ENCODE peak calls at places on chromosomes 13 and 19, in seven cellular contexts. One of them, this sample, is unnamed. For H3K4me1, the result is how much of the 10 kb centered on the place peaks cover.

GRCh38 chr19:13796301-13797057 is 1.2 kb downstream of the ZSWIM4 start:
- DNase-seq in tibial nerve: peak
- DNase-seq in PC-9: peak
- DNase-seq in heart left ventricle: peak
- DNase-seq in naive thymus-derived CD4-positive, alpha-beta T cell: no peak
- DNase-seq in breast epithelium: peak
- DNase-seq in CD8-positive, alpha-beta memory T cell: no peak
- DNase-seq in this sample: peak

GRCh38 chr19:17001603-17002183 is 24.9 kb downstream of the CPAMD8 start:
- DNase-seq in tibial nerve: no peak
- DNase-seq in PC-9: no peak
- DNase-seq in heart left ventricle: no peak
- DNase-seq in naive thymus-derived CD4-positive, alpha-beta T cell: peak
- DNase-seq in breast epithelium: no peak
- DNase-seq in CD8-positive, alpha-beta memory T cell: peak
- DNase-seq in this sample: no peak

GRCh38 chr13:44815507-44816074 is 173.7 kb downstream of the NUFIP1 start:
- DNase-seq in tibial nerve: peak
- DNase-seq in PC-9: peak
- DNase-seq in heart left ventricle: no peak
- DNase-seq in naive thymus-derived CD4-positive, alpha-beta T cell: no peak
- DNase-seq in breast epithelium: no peak
- DNase-seq in CD8-positive, alpha-beta memory T cell: no peak
- DNase-seq in this sample: peak

GRCh38 chr13:45040626-45041025 is 51.3 kb downstream of the GPALPP1 start:
- DNase-seq in tibial nerve: no peak
- DNase-seq in PC-9: no peak
- DNase-seq in heart left ventricle: no peak
- DNase-seq in naive thymus-derived CD4-positive, alpha-beta T cell: no peak
- DNase-seq in breast epithelium: no peak
- DNase-seq in CD8-positive, alpha-beta memory T cell: no peak
- DNase-seq in this sample: peak

GRCh38 chr13:105519766-105520165 is 1015.7 kb downstream of the EFNB2 start:
- DNase-seq in tibial nerve: no peak
- DNase-seq in PC-9: no peak
- DNase-seq in heart left ventricle: no peak
- DNase-seq in naive thymus-derived CD4-positive, alpha-beta T cell: no peak
- DNase-seq in breast epithelium: no peak
- DNase-seq in CD8-positive, alpha-beta memory T cell: no peak
- DNase-seq in this sample: no peak

GRCh38 chr13:51772105-51772455 is 31.9 kb downstream of the DHRS12 start:
- DNase-seq in tibial nerve: no peak
- DNase-seq in PC-9: no peak
- DNase-seq in heart left ventricle: no peak
- DNase-seq in naive thymus-derived CD4-positive, alpha-beta T cell: no peak
- DNase-seq in breast epithelium: no peak
- DNase-seq in CD8-positive, alpha-beta memory T cell: no peak
- DNase-seq in this sample: no peak

GRCh38 chr13:33072759-33073158 is 56.5 kb downstream of the KL start:
- DNase-seq in tibial nerve: no peak
- DNase-seq in PC-9: no peak
- DNase-seq in heart left ventricle: no peak
- DNase-seq in naive thymus-derived CD4-positive, alpha-beta T cell: no peak
- DNase-seq in breast epithelium: no peak
- DNase-seq in CD8-positive, alpha-beta memory T cell: no peak
- DNase-seq in this sample: no peak

GRCh38 chr13:49220035-49220855 is at the start of gene MLNR:
- DNase-seq in tibial nerve: no peak
- DNase-seq in PC-9: no peak
- DNase-seq in heart left ventricle: peak
- DNase-seq in naive thymus-derived CD4-positive, alpha-beta T cell: peak
- DNase-seq in breast epithelium: no peak
- DNase-seq in CD8-positive, alpha-beta memory T cell: peak
- DNase-seq in this sample: peak

GRCh38 chr13:49082653-49083536 is 107.2 kb downstream of the FNDC3A start:
- DNase-seq in tibial nerve: no peak
- DNase-seq in PC-9: no peak
- DNase-seq in heart left ventricle: no peak
- DNase-seq in naive thymus-derived CD4-positive, alpha-beta T cell: no peak
- DNase-seq in breast epithelium: no peak
- DNase-seq in CD8-positive, alpha-beta memory T cell: no peak
- DNase-seq in this sample: peak

GRCh38 chr19:37077929-37078716 is at the start of gene ZNF420:
- DNase-seq in tibial nerve: peak
- DNase-seq in PC-9: peak
- DNase-seq in heart left ventricle: peak
- DNase-seq in naive thymus-derived CD4-positive, alpha-beta T cell: peak
- DNase-seq in breast epithelium: peak
- DNase-seq in CD8-positive, alpha-beta memory T cell: peak
- DNase-seq in this sample: no peak

GRCh38 chr19:5977222-5977784 is 637 bp downstream of the RANBP3 start:
- DNase-seq in tibial nerve: no peak
- DNase-seq in PC-9: no peak
- DNase-seq in heart left ventricle: no peak
- DNase-seq in naive thymus-derived CD4-positive, alpha-beta T cell: no peak
- DNase-seq in breast epithelium: no peak
- DNase-seq in CD8-positive, alpha-beta memory T cell: no peak
- DNase-seq in this sample: no peak

GRCh38 chr13:35979378-35979911 is 151.7 kb downstream of the DCLK1 start:
- DNase-seq in tibial nerve: peak
- DNase-seq in PC-9: no peak
- DNase-seq in heart left ventricle: peak
- DNase-seq in naive thymus-derived CD4-positive, alpha-beta T cell: no peak
- DNase-seq in breast epithelium: no peak
- DNase-seq in CD8-positive, alpha-beta memory T cell: no peak
- DNase-seq in this sample: peak

DNA sequence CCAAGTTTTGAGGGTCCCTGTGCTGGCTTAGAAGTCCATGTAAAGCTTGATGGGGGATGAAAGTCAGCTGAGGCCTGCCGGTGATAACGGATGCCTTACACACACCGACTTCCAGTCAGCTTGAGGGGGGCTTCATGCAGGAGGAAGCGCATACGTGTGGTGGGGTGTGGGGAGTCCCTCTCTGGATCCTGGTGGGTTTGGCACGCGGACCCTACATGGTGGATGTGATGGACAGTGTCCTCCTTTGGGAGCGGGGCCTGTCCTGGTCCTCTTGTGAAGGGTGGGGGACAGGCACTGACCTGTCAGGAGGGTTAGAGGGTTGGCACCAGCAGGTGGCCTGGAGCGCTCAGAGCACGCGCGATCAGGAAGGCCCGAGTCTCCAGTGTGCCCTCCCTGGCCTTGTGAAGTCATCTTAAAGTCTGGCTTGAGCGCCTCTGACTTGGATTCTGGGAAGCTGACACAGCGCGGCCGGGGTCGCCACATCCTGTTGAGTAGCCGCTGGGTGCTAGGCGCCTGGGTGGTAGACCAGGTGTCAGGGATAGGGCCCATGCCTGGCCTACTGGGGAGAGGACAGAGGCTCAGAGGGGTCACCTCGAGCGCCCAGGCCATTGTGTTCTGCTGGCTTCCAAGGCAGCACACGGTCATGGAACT is 2.9 kb downstream of the DAZAP1 start:
- DNase-seq in tibial nerve: no peak
- DNase-seq in PC-9: no peak
- DNase-seq in heart left ventricle: peak
- DNase-seq in naive thymus-derived CD4-positive, alpha-beta T cell: no peak
- DNase-seq in breast epithelium: no peak
- DNase-seq in CD8-positive, alpha-beta memory T cell: no peak
- DNase-seq in this sample: no peak
- H3K4me1 ChIP-seq in tibial nerve: under half
- H3K4me1 ChIP-seq in PC-9: under half
- H3K4me1 ChIP-seq in heart left ventricle: half or more
- H3K4me1 ChIP-seq in naive thymus-derived CD4-positive, alpha-beta T cell: under half
- H3K4me1 ChIP-seq in breast epithelium: under half
- H3K4me1 ChIP-seq in CD8-positive, alpha-beta memory T cell: half or more
- H3K4me1 ChIP-seq in this sample: under half

GRCh38 chr13:28624707-28625432 is 34.1 kb upstream of the POMP start:
- DNase-seq in tibial nerve: no peak
- DNase-seq in PC-9: no peak
- DNase-seq in heart left ventricle: no peak
- DNase-seq in naive thymus-derived CD4-positive, alpha-beta T cell: no peak
- DNase-seq in breast epithelium: no peak
- DNase-seq in CD8-positive, alpha-beta memory T cell: no peak
- DNase-seq in this sample: no peak
- H3K4me1 ChIP-seq in tibial nerve: under half
- H3K4me1 ChIP-seq in PC-9: under half
- H3K4me1 ChIP-seq in heart left ventricle: under half
- H3K4me1 ChIP-seq in naive thymus-derived CD4-positive, alpha-beta T cell: under half
- H3K4me1 ChIP-seq in breast epithelium: under half
- H3K4me1 ChIP-seq in CD8-positive, alpha-beta memory T cell: under half
- H3K4me1 ChIP-seq in this sample: under half

GRCh38 chr19:3405261-3405653 is 38.9 kb downstream of the NFIC start:
- DNase-seq in tibial nerve: no peak
- DNase-seq in PC-9: no peak
- DNase-seq in heart left ventricle: no peak
- DNase-seq in naive thymus-derived CD4-positive, alpha-beta T cell: no peak
- DNase-seq in breast epithelium: no peak
- DNase-seq in CD8-positive, alpha-beta memory T cell: no peak
- DNase-seq in this sample: no peak
- H3K4me1 ChIP-seq in tibial nerve: under half
- H3K4me1 ChIP-seq in PC-9: under half
- H3K4me1 ChIP-seq in heart left ventricle: under half
- H3K4me1 ChIP-seq in naive thymus-derived CD4-positive, alpha-beta T cell: under half
- H3K4me1 ChIP-seq in breast epithelium: under half
- H3K4me1 ChIP-seq in CD8-positive, alpha-beta memory T cell: under half
- H3K4me1 ChIP-seq in this sample: under half

GRCh38 chr19:10744222-10744847 is 26.5 kb downstream of the DNM2 start:
- DNase-seq in tibial nerve: no peak
- DNase-seq in PC-9: peak
- DNase-seq in heart left ventricle: no peak
- DNase-seq in naive thymus-derived CD4-positive, alpha-beta T cell: no peak
- DNase-seq in breast epithelium: no peak
- DNase-seq in CD8-positive, alpha-beta memory T cell: no peak
- DNase-seq in this sample: no peak
- H3K4me1 ChIP-seq in tibial nerve: under half
- H3K4me1 ChIP-seq in PC-9: under half
- H3K4me1 ChIP-seq in heart left ventricle: half or more
- H3K4me1 ChIP-seq in naive thymus-derived CD4-positive, alpha-beta T cell: under half
- H3K4me1 ChIP-seq in breast epithelium: under half
- H3K4me1 ChIP-seq in CD8-positive, alpha-beta memory T cell: under half
- H3K4me1 ChIP-seq in this sample: under half

GRCh38 chr19:56405062-56405461 is 930 bp downstream of the ZNF583 start:
- DNase-seq in tibial nerve: no peak
- DNase-seq in PC-9: no peak
- DNase-seq in heart left ventricle: no peak
- DNase-seq in naive thymus-derived CD4-positive, alpha-beta T cell: no peak
- DNase-seq in breast epithelium: no peak
- DNase-seq in CD8-positive, alpha-beta memory T cell: no peak
- DNase-seq in this sample: no peak
- H3K4me1 ChIP-seq in tibial nerve: under half
- H3K4me1 ChIP-seq in PC-9: under half
- H3K4me1 ChIP-seq in heart left ventricle: under half
- H3K4me1 ChIP-seq in naive thymus-derived CD4-positive, alpha-beta T cell: under half
- H3K4me1 ChIP-seq in breast epithelium: under half
- H3K4me1 ChIP-seq in CD8-positive, alpha-beta memory T cell: under half
- H3K4me1 ChIP-seq in this sample: under half

DNA sequence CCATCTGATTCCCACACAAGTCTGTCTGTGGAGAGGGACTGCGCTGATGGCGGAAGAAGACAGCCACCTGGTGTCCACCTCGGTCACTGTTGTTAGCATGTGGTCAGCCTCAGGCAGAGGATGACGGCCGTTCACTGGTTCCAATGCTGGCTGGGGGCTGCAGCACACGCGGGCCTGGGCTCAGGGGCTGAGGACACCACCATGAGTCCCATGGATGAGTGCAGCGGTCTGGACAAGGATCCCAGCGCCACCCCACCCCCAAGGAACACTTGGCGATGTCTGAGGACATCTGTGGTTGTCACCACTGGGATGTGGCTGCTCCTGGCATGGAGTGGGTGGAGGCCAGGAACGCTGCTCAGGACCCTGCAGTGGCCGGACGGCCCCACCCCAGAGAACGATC is 10.9 kb downstream of the DPP9 start:
- DNase-seq in tibial nerve: no peak
- DNase-seq in PC-9: no peak
- DNase-seq in heart left ventricle: no peak
- DNase-seq in naive thymus-derived CD4-positive, alpha-beta T cell: no peak
- DNase-seq in breast epithelium: no peak
- DNase-seq in CD8-positive, alpha-beta memory T cell: no peak
- DNase-seq in this sample: no peak
- H3K4me1 ChIP-seq in tibial nerve: under half
- H3K4me1 ChIP-seq in PC-9: under half
- H3K4me1 ChIP-seq in heart left ventricle: half or more
- H3K4me1 ChIP-seq in naive thymus-derived CD4-positive, alpha-beta T cell: under half
- H3K4me1 ChIP-seq in breast epithelium: under half
- H3K4me1 ChIP-seq in CD8-positive, alpha-beta memory T cell: under half
- H3K4me1 ChIP-seq in this sample: half or more